ENCODE peak calls at places on chromosomes 2 and 18, in ten cellular contexts. R is T-helper 1 cell, M is left ventricle myocardium superior, H is COR-L47, Y is Right ventricle myocardium superior, S is midbrain, A is activated T-cell treated with anti-CD3 and anti-CD28 coated beads for 1 hour, O is WTC11, K is DMS153, Z is GM04503. D is an unnamed sample.

GRCh38 chr2:9708683-9709538 is 78.1 kb upstream of the YWHAQ start:
- DNase-seq in R (no peak), M (no peak), H (no peak), Y (no peak), S (no peak), A (no peak), O (no peak), K (peak), Z (no peak), D (no peak)

GRCh38 chr2:100070078-100070477 is 72.3 kb downstream of the AFF3 start:
- DNase-seq in R (no peak), M (no peak), H (no peak), Y (no peak), S (no peak), A (no peak), O (no peak), K (no peak), Z (no peak), D (no peak)

GRCh38 chr18:34794346-34794745 is 84.2 kb downstream of the DTNA start:
- DNase-seq in R (no peak), M (no peak), H (no peak), Y (no peak), S (no peak), A (no peak), O (no peak), K (no peak), Z (no peak), D (no peak)

GRCh38 chr2:224022474-224022873 is 16.6 kb downstream of the SERPINE2 start:
- DNase-seq in R (no peak), M (no peak), H (no peak), Y (no peak), S (no peak), A (no peak), O (no peak), K (no peak), Z (no peak), D (no peak)

GRCh38 chr18:50518787-50519520 is 40.9 kb upstream of the MAPK4 start:
- DNase-seq in R (no peak), M (no peak), H (no peak), Y (no peak), S (no peak), A (no peak), O (no peak), K (no peak), Z (no peak), D (no peak)

GRCh38 chr2:152012697-152013096 is 86.1 kb downstream of the CACNB4 start:
- DNase-seq in R (no peak), M (no peak), H (no peak), Y (no peak), S (no peak), A (no peak), O (no peak), K (no peak), Z (no peak), D (no peak)

GRCh38 chr18:4157339-4157738 is 297.8 kb downstream of the DLGAP1 start:
- DNase-seq in R (no peak), M (no peak), H (no peak), Y (no peak), S (no peak), A (no peak), O (no peak), K (no peak), Z (no peak), D (no peak)

GRCh38 chr2:226426292-226426736 is 373.3 kb downstream of the IRS1 start:
- DNase-seq in R (no peak), M (no peak), H (no peak), Y (no peak), S (no peak), A (no peak), O (no peak), K (no peak), Z (peak), D (peak)

GRCh38 chr18:62187543-62188378 is 706 bp downstream of the RELCH start:
- DNase-seq in R (peak), M (peak), H (peak), Y (peak), S (no peak), A (peak), O (peak), K (peak), Z (peak), D (no peak)

GRCh38 chr2:97718051-97718882 is 4.9 kb downstream of the ZAP70 start:
- DNase-seq in R (peak), M (no peak), H (no peak), Y (no peak), S (no peak), A (peak), O (no peak), K (no peak), Z (no peak), D (no peak)

GRCh38 chr18:79216176-79216575 is 147.0 kb downstream of the ATP9B start:
- DNase-seq in R (no peak), M (no peak), H (no peak), Y (no peak), S (no peak), A (no peak), O (no peak), K (no peak), Z (no peak), D (no peak)

D was measured in AG04449.